ENCODE peak calls at places on chromosomes 7 and 10, in ten cellular contexts. X is prostate gland, A is spleen, Q is transverse colon, M is suprapubic skin, U is sigmoid colon, W is GM12891, R is GM12892, J is HCT116, V is HepG2. N is an unnamed sample.

GRCh38 chr7:117384693-117385092 is 42.6 kb downstream of the ASZ1 start:
- DNase-seq in X (no peak), A (no peak), Q (no peak), M (no peak), U (no peak), W (no peak), R (no peak), J (no peak), V (no peak), N (no peak)

GRCh38 chr10:22552888-22553378 is 161.4 kb downstream of the PIP4K2A start:
- DNase-seq in X (peak), A (no peak), Q (no peak), M (no peak), U (no peak), W (no peak), R (no peak), J (no peak), V (no peak), N (no peak)

GRCh38 chr10:95517536-95518454 is 43.4 kb downstream of the SORBS1 start:
- DNase-seq in X (no peak), A (no peak), Q (no peak), M (no peak), U (no peak), W (no peak), R (no peak), J (no peak), V (peak), N (no peak)

GRCh38 chr7:99137418-99138180 is 6.3 kb downstream of the SMURF1 start:
- DNase-seq in X (no peak), A (no peak), Q (no peak), M (no peak), U (no peak), W (no peak), R (no peak), J (no peak), V (no peak), N (no peak)

GRCh38 chr7:143305423-143306070 is 10.4 kb upstream of the CLCN1 start:
- DNase-seq in X (peak), A (peak), Q (peak), M (no peak), U (no peak), W (no peak), R (no peak), J (peak), V (peak), N (no peak)

GRCh38 chr7:27185013-27185707 is at the start of gene HOXA11:
- DNase-seq in X (peak), A (peak), Q (peak), M (peak), U (peak), W (no peak), R (no peak), J (no peak), V (no peak), N (no peak)

GRCh38 chr10:92695679-92696605 is 6.2 kb downstream of the HHEX start:
- DNase-seq in X (no peak), A (peak), Q (no peak), M (no peak), U (peak), W (no peak), R (no peak), J (no peak), V (no peak), N (peak)

GRCh38 chr7:112573302-112574039 is 92.7 kb downstream of the LSMEM1 start:
- DNase-seq in X (no peak), A (no peak), Q (peak), M (no peak), U (no peak), W (no peak), R (no peak), J (no peak), V (no peak), N (no peak)

GRCh38 chr10:15485684-15486316 is 114.7 kb upstream of the FAM171A1 start:
- DNase-seq in X (no peak), A (no peak), Q (no peak), M (no peak), U (no peak), W (no peak), R (no peak), J (no peak), V (no peak), N (no peak)

GRCh38 chr7:148962823-148963582 is 65.3 kb downstream of the PDIA4 start:
- DNase-seq in X (peak), A (peak), Q (peak), M (no peak), U (peak), W (no peak), R (no peak), J (peak), V (peak), N (no peak)

GRCh38 chr10:21334891-21335696 is 190.4 kb downstream of the SKIDA1 start:
- DNase-seq in X (peak), A (peak), Q (no peak), M (peak), U (peak), W (no peak), R (no peak), J (no peak), V (peak), N (no peak)

GRCh38 chr10:59240581-59241183 is 64.2 kb downstream of the PHYHIPL start:
- DNase-seq in X (peak), A (no peak), Q (no peak), M (no peak), U (no peak), W (no peak), R (no peak), J (peak), V (peak), N (no peak)

GRCh38 chr7:458511-459245 is 61.0 kb downstream of the PDGFA start:
- DNase-seq in X (no peak), A (peak), Q (no peak), M (peak), U (no peak), W (no peak), R (no peak), J (no peak), V (no peak), N (no peak)

GRCh38 chr7:14287398-14287797 is 297.9 kb upstream of the ETV1 start:
- DNase-seq in X (no peak), A (no peak), Q (no peak), M (no peak), U (no peak), W (no peak), R (no peak), J (no peak), V (no peak), N (no peak)

GRCh38 chr7:77887567-77887966 is 89.0 kb downstream of the PHTF2 start:
- DNase-seq in X (no peak), A (no peak), Q (no peak), M (no peak), U (no peak), W (no peak), R (no peak), J (no peak), V (no peak), N (no peak)

GRCh38 chr10:49620286-49620810 is 6.5 kb downstream of the CHAT start:
- DNase-seq in X (no peak), A (peak), Q (no peak), M (peak), U (peak), W (no peak), R (no peak), J (no peak), V (no peak), N (no peak)

GRCh38 chr7:132412435-132412834 is 163.8 kb downstream of the PLXNA4 start:
- DNase-seq in X (no peak), A (no peak), Q (no peak), M (no peak), U (no peak), W (no peak), R (no peak), J (no peak), V (no peak), N (no peak)

GRCh38 chr7:158244873-158245723 is 342.5 kb downstream of the PTPRN2 start:
- DNase-seq in X (no peak), A (peak), Q (no peak), M (no peak), U (peak), W (no peak), R (no peak), J (no peak), V (no peak), N (peak)

GRCh38 chr10:72525277-72525676 is 100.6 kb downstream of the MICU1 start:
- DNase-seq in X (no peak), A (no peak), Q (no peak), M (no peak), U (no peak), W (no peak), R (no peak), J (no peak), V (peak), N (no peak)

GRCh38 chr10:17847586-17848296 is 38.6 kb downstream of the MRC1 start:
- DNase-seq in X (no peak), A (no peak), Q (no peak), M (no peak), U (no peak), W (no peak), R (no peak), J (no peak), V (no peak), N (no peak)

GRCh38 chr10:126350216-126350992 is 37.9 kb downstream of the ADAM12 start:
- DNase-seq in X (no peak), A (no peak), Q (no peak), M (no peak), U (no peak), W (no peak), R (no peak), J (peak), V (no peak), N (no peak)

GRCh38 chr7:8436965-8437364 is 3.6 kb downstream of the NXPH1 start:
- DNase-seq in X (no peak), A (peak), Q (peak), M (no peak), U (no peak), W (peak), R (peak), J (peak), V (peak), N (no peak)

GRCh38 chr10:63206997-63207952 is 74.1 kb downstream of the NRBF2 start:
- DNase-seq in X (peak), A (no peak), Q (no peak), M (no peak), U (no peak), W (no peak), R (no peak), J (no peak), V (no peak), N (no peak)

GRCh38 chr10:79209831-79210230 is 137.4 kb upstream of the PPIF start:
- DNase-seq in X (no peak), A (no peak), Q (no peak), M (no peak), U (no peak), W (no peak), R (no peak), J (no peak), V (no peak), N (no peak)

GRCh38 chr7:130878785-130879184 is 144.8 kb upstream of the KLF14 start:
- DNase-seq in X (no peak), A (no peak), Q (no peak), M (no peak), U (no peak), W (no peak), R (no peak), J (no peak), V (no peak), N (no peak)

GRCh38 chr7:158372400-158373302 is 215.0 kb downstream of the PTPRN2 start:
- DNase-seq in X (no peak), A (peak), Q (no peak), M (no peak), U (no peak), W (no peak), R (no peak), J (no peak), V (no peak), N (no peak)

GRCh38 chr7:95718556-95719410 is 53.6 kb upstream of the DYNC1I1 start:
- DNase-seq in X (no peak), A (no peak), Q (no peak), M (no peak), U (no peak), W (no peak), R (no peak), J (peak), V (no peak), N (no peak)

GRCh38 chr10:323651-324293 is 188.5 kb downstream of the ZMYND11 start:
- DNase-seq in X (no peak), A (peak), Q (peak), M (peak), U (peak), W (peak), R (peak), J (peak), V (peak), N (peak)

GRCh38 chr7:74061840-74062539 is 21.6 kb upstream of the LIMK1 start:
- DNase-seq in X (peak), A (peak), Q (peak), M (peak), U (peak), W (peak), R (peak), J (peak), V (peak), N (peak)

GRCh38 chr10:44180321-44181154 is 204.4 kb downstream of the CXCL12 start:
- DNase-seq in X (no peak), A (no peak), Q (no peak), M (peak), U (peak), W (no peak), R (no peak), J (no peak), V (no peak), N (peak)

GRCh38 chr10:61606971-61607907 is 55.5 kb upstream of the CABCOCO1 start:
- DNase-seq in X (no peak), A (no peak), Q (no peak), M (no peak), U (no peak), W (no peak), R (no peak), J (peak), V (peak), N (no peak)

GRCh38 chr10:58712136-58712535 is 199.5 kb downstream of the BICC1 start:
- DNase-seq in X (no peak), A (no peak), Q (no peak), M (no peak), U (no peak), W (no peak), R (no peak), J (no peak), V (no peak), N (no peak)

GRCh38 chr7:30076411-30076810 is 48.2 kb downstream of the PLEKHA8 start:
- DNase-seq in X (no peak), A (no peak), Q (no peak), M (no peak), U (no peak), W (no peak), R (no peak), J (no peak), V (no peak), N (no peak)

GRCh38 chr10:43885252-43885651 is 236.6 kb upstream of the ZNF32 start:
- DNase-seq in X (no peak), A (no peak), Q (no peak), M (no peak), U (no peak), W (no peak), R (no peak), J (no peak), V (no peak), N (no peak)

GRCh38 chr10:34651796-34652195 is 163.3 kb downstream of the PARD3 start:
- DNase-seq in X (no peak), A (no peak), Q (no peak), M (no peak), U (no peak), W (no peak), R (no peak), J (no peak), V (no peak), N (no peak)

GRCh38 chr7:157523371-157523765 is 186.6 kb downstream of the DNAJB6 start:
- DNase-seq in X (no peak), A (peak), Q (no peak), M (no peak), U (peak), W (no peak), R (no peak), J (no peak), V (no peak), N (no peak)

GRCh38 chr10:53223846-53224245 is 451.3 kb upstream of the MBL2 start:
- DNase-seq in X (no peak), A (no peak), Q (no peak), M (no peak), U (no peak), W (no peak), R (no peak), J (no peak), V (no peak), N (no peak)

GRCh38 chr7:104458875-104459274 is 130.5 kb downstream of the LHFPL3 start:
- DNase-seq in X (no peak), A (no peak), Q (no peak), M (no peak), U (no peak), W (no peak), R (no peak), J (no peak), V (no peak), N (no peak)

GRCh38 chr10:126913316-126913715 is 8.1 kb downstream of the DOCK1 start:
- DNase-seq in X (no peak), A (peak), Q (no peak), M (no peak), U (no peak), W (no peak), R (no peak), J (no peak), V (no peak), N (no peak)

GRCh38 chr10:114632869-114633715 is 25.0 kb downstream of the ABLIM1 start:
- DNase-seq in X (no peak), A (no peak), Q (no peak), M (peak), U (peak), W (no peak), R (no peak), J (peak), V (peak), N (no peak)
- TF ChIP-seq POLR2AphosphoS5 in X (no peak), A (peak), Q (peak), M (no peak), U (peak), W (no peak), R (no peak), J (peak), V (no peak), N (peak)

DNA sequence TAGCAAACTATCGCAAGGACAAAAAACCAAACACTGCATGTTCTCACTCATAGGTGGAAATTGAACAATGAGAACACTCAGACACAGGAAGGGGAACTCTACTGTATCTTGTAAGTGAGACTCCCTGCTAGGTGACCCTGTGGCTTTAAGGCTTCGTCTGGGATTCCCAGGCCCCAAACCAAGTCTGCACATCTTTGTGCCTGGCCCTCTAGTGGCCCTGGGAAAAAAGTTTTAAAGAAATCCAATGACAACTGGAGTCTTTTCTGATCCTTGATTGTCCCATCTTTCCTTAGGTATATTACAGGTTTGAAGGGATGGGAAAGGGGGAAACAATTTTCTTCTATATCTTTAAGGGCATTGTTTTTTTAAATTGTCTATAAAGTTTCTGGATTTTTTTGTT is 10.6 kb upstream of the LIPM start:
- DNase-seq in X (no peak), A (no peak), Q (no peak), M (no peak), U (no peak), W (no peak), R (no peak), J (peak), V (peak), N (no peak)
- TF ChIP-seq POLR2A in X (no peak), A (no peak), Q (no peak), M (no peak), U (no peak), W (no peak), R (no peak), J (no peak), V (no peak), N (no peak)

GRCh38 chr7:44798649-44799275 is 2.3 kb downstream of the PPIA start:
- DNase-seq in X (no peak), A (no peak), Q (no peak), M (no peak), U (no peak), W (no peak), R (no peak), J (no peak), V (no peak), N (no peak)
- TF ChIP-seq POLR2AphosphoS5 in X (no peak), A (no peak), Q (no peak), M (no peak), U (no peak), W (no peak), R (no peak), J (no peak), V (peak), N (no peak)

GRCh38 chr7:2104107-2104710 is 128.5 kb downstream of the MAD1L1 start:
- DNase-seq in X (peak), A (peak), Q (peak), M (peak), U (peak), W (peak), R (peak), J (peak), V (peak), N (peak)
- TF ChIP-seq POLR2A in X (no peak), A (no peak), Q (no peak), M (no peak), U (no peak), W (no peak), R (no peak), J (no peak), V (no peak), N (no peak)

GRCh38 chr10:78011065-78011464 is 18.2 kb downstream of the POLR3A start:
- DNase-seq in X (no peak), A (no peak), Q (no peak), M (no peak), U (no peak), W (no peak), R (no peak), J (no peak), V (no peak), N (no peak)
- TF ChIP-seq POLR2AphosphoS5 in X (no peak), A (no peak), Q (no peak), M (no peak), U (no peak), W (no peak), R (no peak), J (no peak), V (no peak), N (no peak)

DNA sequence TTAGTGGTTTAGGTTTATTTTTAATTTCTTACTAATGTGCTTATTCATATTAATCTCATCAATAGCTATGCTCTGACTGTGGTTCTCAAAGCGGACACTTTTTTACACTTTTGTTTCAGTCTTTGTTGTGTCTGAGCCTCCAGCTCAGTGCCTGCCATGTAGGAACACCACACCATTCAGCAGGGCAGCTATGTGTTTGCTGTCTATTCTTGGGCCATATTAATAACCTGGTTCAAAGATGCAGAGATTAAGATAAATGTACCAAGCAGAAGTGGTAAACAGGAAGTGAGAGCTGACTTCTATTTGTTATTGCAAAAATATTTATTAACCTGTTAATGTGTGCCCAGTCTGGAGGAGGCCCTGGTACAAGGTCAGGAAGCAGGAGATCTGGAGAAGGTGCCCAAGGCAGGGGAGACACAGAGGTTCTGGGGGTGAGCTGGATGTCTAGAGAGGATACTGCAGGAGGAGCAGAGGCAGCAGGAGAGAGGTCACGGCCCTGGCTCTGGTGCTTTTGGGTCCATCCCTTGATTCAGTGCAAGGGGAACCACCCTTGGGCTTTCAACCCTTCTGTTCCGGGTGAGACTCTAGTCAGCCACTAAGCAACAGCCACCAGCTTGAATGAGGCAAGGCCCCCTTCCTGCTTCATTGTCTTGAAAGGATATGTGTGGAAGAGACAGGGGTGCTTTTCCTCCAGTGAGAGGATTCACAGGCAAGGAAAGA is 1.9 kb downstream of the TBXAS1 start:
- DNase-seq in X (no peak), A (no peak), Q (no peak), M (no peak), U (no peak), W (no peak), R (no peak), J (no peak), V (no peak), N (no peak)
- TF ChIP-seq POLR2A in X (no peak), A (no peak), Q (no peak), M (no peak), U (no peak), W (no peak), R (no peak), J (no peak), V (no peak), N (no peak)

N was measured in esophagus muscularis mucosa.